ENCODE peak calls at places on chromosomes 4 and X, in nine cellular contexts. Z, V, S, Y, F, P, I, T and Q are unnamed samples.

GRCh38 chr4:110049951-110050925 is 137.6 kb downstream of the EGF start:
- DNase-seq in P (peak), F (peak), Y (no peak), I (peak), V (peak), S (peak), T (no peak), Z (peak), Q (peak)

GRCh38 chrX:53563324-53563723 is 123.2 kb downstream of the HUWE1 start:
- DNase-seq in F (no peak), T (no peak), P (no peak), Y (no peak), I (no peak), S (no peak), Z (no peak), V (no peak), Q (no peak)

GRCh38 chr4:124181045-124181444 is 531.5 kb downstream of the ANKRD50 start:
- DNase-seq in Z (no peak), S (no peak), P (no peak), V (no peak), Y (no peak), T (no peak), I (no peak), F (no peak), Q (no peak)

GRCh38 chrX:154490021-154490413 is 412 bp downstream of the SLC10A3 start:
- DNase-seq in I (no peak), Z (peak), P (no peak), T (no peak), Y (peak), V (no peak), S (no peak), F (peak), Q (peak)

GRCh38 chr4:33841120-33841519 is 2403.2 kb downstream of the ARAP2 start:
- DNase-seq in T (no peak), F (no peak), P (no peak), V (no peak), S (no peak), Y (no peak), I (no peak), Z (no peak), Q (no peak)

GRCh38 chr4:126965876-126966275 is 666.9 kb upstream of the INTU start:
- DNase-seq in I (no peak), S (no peak), Y (no peak), P (no peak), Z (no peak), V (no peak), F (no peak), T (no peak), Q (no peak)

GRCh38 chrX:53445977-53446376 is 11.8 kb upstream of the HSD17B10 start:
- DNase-seq in V (peak), Y (no peak), F (peak), Z (peak), S (peak), P (no peak), I (peak), T (no peak), Q (peak)

GRCh38 chr4:148444296-148445070 is 2.3 kb upstream of the NR3C2 start:
- DNase-seq in T (no peak), F (peak), I (peak), S (peak), Z (peak), Y (peak), P (peak), V (no peak), Q (peak)

GRCh38 chrX:130264573-130264972 is 4.1 kb downstream of the ZNF280C start:
- DNase-seq in Y (no peak), P (no peak), T (no peak), F (no peak), S (no peak), V (no peak), I (no peak), Z (no peak), Q (peak)

GRCh38 chrX:9431281-9431680 is 33.6 kb upstream of the TBL1X start:
- DNase-seq in Z (no peak), S (no peak), F (no peak), V (no peak), T (no peak), Y (no peak), I (no peak), P (no peak), Q (no peak)

GRCh38 chr4:26782830-26783202 is 77.8 kb upstream of the STIM2 start:
- DNase-seq in I (no peak), F (peak), V (no peak), T (no peak), P (no peak), Y (no peak), Z (no peak), S (no peak), Q (peak)

GRCh38 chrX:10165580-10166247 is 8.9 kb downstream of the CLCN4 start:
- DNase-seq in P (no peak), F (no peak), T (no peak), S (no peak), V (no peak), I (no peak), Y (no peak), Z (no peak), Q (no peak)

GRCh38 chrX:79366888-79367749 is at the start of gene ITM2A:
- DNase-seq in Z (no peak), T (peak), I (peak), F (no peak), V (no peak), P (no peak), Y (peak), S (peak), Q (no peak)

GRCh38 chr4:5759236-5760075 is 48.5 kb downstream of the EVC start:
- DNase-seq in F (no peak), Z (no peak), S (no peak), T (no peak), I (no peak), Y (no peak), V (no peak), P (no peak), Q (no peak)

GRCh38 chr4:16016536-16016935 is 53.6 kb upstream of the FGFBP2 start:
- DNase-seq in Z (no peak), T (no peak), Y (no peak), V (no peak), I (no peak), S (no peak), F (no peak), P (no peak), Q (no peak)

GRCh38 chr4:146932111-146932510 is 13.6 kb downstream of the TTC29 start:
- DNase-seq in I (no peak), P (no peak), Y (no peak), F (peak), S (no peak), T (no peak), V (no peak), Z (peak), Q (no peak)

GRCh38 chrX:41066969-41067368 is 18.3 kb upstream of the USP9X start:
- DNase-seq in Y (no peak), I (no peak), S (no peak), Z (no peak), P (no peak), T (no peak), F (no peak), V (no peak), Q (no peak)

GRCh38 chr4:176321589-176321988 is 1.8 kb downstream of the SPCS3 start:
- DNase-seq in T (no peak), Z (no peak), F (no peak), S (no peak), Y (no peak), I (no peak), P (no peak), V (no peak), Q (no peak)

GRCh38 chr4:26803462-26803861 is 57.2 kb upstream of the STIM2 start:
- DNase-seq in I (no peak), Z (no peak), T (no peak), Y (no peak), F (no peak), S (no peak), V (peak), P (no peak), Q (no peak)

GRCh38 chr4:103307479-103308042 is 109.4 kb upstream of the CENPE start:
- DNase-seq in P (no peak), T (no peak), S (no peak), I (no peak), V (no peak), Z (no peak), F (no peak), Y (no peak), Q (no peak)

GRCh38 chrX:115690554-115691216 is 129.7 kb downstream of the PLS3 start:
- DNase-seq in Y (no peak), T (no peak), S (peak), F (peak), V (peak), I (peak), P (no peak), Z (peak), Q (peak)

GRCh38 chrX:48972214-48973164 is 845 bp upstream of the KCND1 start:
- DNase-seq in Z (peak), T (no peak), Y (no peak), I (peak), V (peak), F (peak), P (no peak), S (no peak), Q (peak)

GRCh38 chr4:10273030-10273429 is 156.4 kb upstream of the WDR1 start:
- DNase-seq in V (no peak), S (no peak), T (no peak), Z (peak), P (no peak), I (no peak), Y (no peak), F (peak), Q (no peak)

GRCh38 chr4:6461301-6462165 is 10.9 kb downstream of the PPP2R2C start:
- DNase-seq in T (no peak), V (no peak), F (peak), I (no peak), S (no peak), P (no peak), Y (no peak), Z (peak), Q (no peak)

GRCh38 chr4:7366180-7366957 is 68.4 kb downstream of the PSAPL1 start:
- DNase-seq in S (no peak), T (no peak), P (no peak), Z (no peak), I (no peak), V (no peak), Y (peak), F (no peak), Q (no peak)

GRCh38 chr4:171676555-171677215 is 136.5 kb upstream of the GALNTL6 start:
- DNase-seq in I (no peak), Z (no peak), S (no peak), V (no peak), Y (no peak), P (no peak), F (no peak), T (no peak), Q (no peak)

GRCh38 chrX:103699243-103699642 is 11.5 kb upstream of the TMEM31 start:
- DNase-seq in Y (no peak), S (no peak), Z (no peak), I (no peak), P (no peak), T (no peak), V (no peak), F (no peak), Q (peak)

GRCh38 chr4:108762559-108763225 is at the start of gene ETNPPL:
- DNase-seq in F (peak), I (peak), T (no peak), S (peak), Z (peak), P (no peak), Y (no peak), V (no peak), Q (peak)

GRCh38 chr4:9936128-9936644 is 85.1 kb downstream of the SLC2A9 start:
- DNase-seq in Y (no peak), Z (no peak), T (no peak), S (no peak), F (no peak), V (no peak), I (no peak), P (no peak), Q (no peak)